ENCODE peak calls at places on chromosomes 2 and 18, in four cellular contexts. T is right cardiac atrium, N is coronary artery, K is aorta. J is an unnamed sample.

GRCh38 chr2:127986548-127987079 is 41.2 kb downstream of the SAP130 start:
- DNase-seq in T (no peak), N (no peak), K (no peak), J (no peak)

GRCh38 chr2:138432971-138433370 is 68.6 kb upstream of the SPOPL start:
- DNase-seq in T (no peak), N (no peak), K (no peak), J (no peak)

GRCh38 chr2:164560181-164560792 is 61.0 kb downstream of the GRB14 start:
- DNase-seq in T (no peak), N (no peak), K (no peak), J (no peak)

GRCh38 chr2:237558918-237559645 is 7.3 kb upstream of the PRLH start:
- DNase-seq in T (peak), N (no peak), K (peak), J (peak)

GRCh38 chr2:158297606-158298005 is 158.9 kb downstream of the CCDC148 start:
- DNase-seq in T (no peak), N (no peak), K (no peak), J (no peak)

GRCh38 chr2:10629819-10630532 is 59.8 kb downstream of the NOL10 start:
- DNase-seq in T (no peak), N (no peak), K (no peak), J (no peak)

GRCh38 chr2:235746257-235746934 is 252.6 kb downstream of the AGAP1 start:
- DNase-seq in T (peak), N (no peak), K (no peak), J (no peak)

GRCh38 chr2:28547906-28548600 is 52.2 kb downstream of the PLB1 start:
- DNase-seq in T (no peak), N (no peak), K (no peak), J (no peak)

GRCh38 chr2:36326286-36326685 is 29.3 kb upstream of the CRIM1 start:
- DNase-seq in T (no peak), N (no peak), K (no peak), J (no peak)

GRCh38 chr2:36329251-36329650 is 26.3 kb upstream of the CRIM1 start:
- DNase-seq in T (no peak), N (no peak), K (no peak), J (no peak)

GRCh38 chr2:36333350-36334012 is 22.1 kb upstream of the CRIM1 start:
- DNase-seq in T (no peak), N (no peak), K (no peak), J (no peak)

GRCh38 chr2:36330456-36331395 is 24.9 kb upstream of the CRIM1 start:
- DNase-seq in T (no peak), N (no peak), K (no peak), J (no peak)

GRCh38 chr2:36329746-36330145 is 25.8 kb upstream of the CRIM1 start:
- DNase-seq in T (no peak), N (no peak), K (no peak), J (no peak)
- H3K27ac ChIP-seq in T (no peak), N (no peak), K (no peak), J (no peak)

GRCh38 chr2:36502081-36502480 is 95.9 kb downstream of the FEZ2 start:
- DNase-seq in T (no peak), N (no peak), K (no peak), J (no peak)

GRCh38 chr2:36499128-36499820 is 98.7 kb downstream of the FEZ2 start:
- DNase-seq in T (no peak), N (no peak), K (no peak), J (no peak)

GRCh38 chr2:36497570-36498163 is 100.3 kb downstream of the FEZ2 start:
- DNase-seq in T (no peak), N (no peak), K (no peak), J (no peak)

DNA sequence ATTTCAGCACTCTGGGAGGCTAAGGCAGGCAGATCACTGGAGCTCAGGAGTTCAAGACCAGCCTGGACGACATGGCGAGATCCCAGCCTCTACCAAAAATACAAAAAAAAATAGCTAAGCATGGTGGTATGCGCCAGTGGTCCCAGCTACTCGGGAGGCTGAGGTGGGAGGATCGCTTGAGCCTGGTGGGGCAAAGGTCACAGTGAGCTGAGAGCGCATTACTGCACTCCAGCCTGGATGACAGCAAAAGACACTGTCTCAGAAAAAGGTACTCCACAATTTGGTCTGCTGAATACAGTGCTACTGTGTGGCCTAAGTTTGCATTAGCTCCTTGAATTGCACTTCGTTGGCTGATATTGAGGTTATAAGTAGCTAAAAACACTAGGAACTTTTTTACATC is 97.9 kb downstream of the FEZ2 start:
- DNase-seq in T (no peak), N (no peak), K (no peak), J (no peak)
- H3K27ac ChIP-seq in T (no peak), N (no peak), K (no peak), J (no peak)

DNA sequence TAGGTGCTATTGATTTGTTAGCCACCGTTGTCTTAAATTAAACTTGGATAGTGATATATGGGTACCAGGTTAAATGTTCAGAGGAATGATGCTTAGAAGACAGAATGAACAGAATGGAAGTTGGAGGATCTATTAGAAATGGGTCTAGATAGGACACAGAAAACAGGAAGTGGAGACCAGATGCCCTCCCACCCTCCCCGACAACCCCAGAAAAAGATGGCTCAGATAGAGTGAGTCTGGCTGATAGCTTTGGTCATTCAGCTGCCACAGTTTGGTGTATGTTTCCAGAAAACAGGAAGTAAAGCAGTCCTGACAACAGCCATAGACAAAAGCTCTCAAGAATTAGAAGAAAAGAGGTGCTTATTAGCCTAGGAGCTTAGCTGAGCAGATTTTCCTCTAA is 71.5 kb upstream of the DSG1 start:
- DNase-seq in T (no peak), N (no peak), K (no peak), J (no peak)
- H3K27ac ChIP-seq in T (peak), N (no peak), K (no peak), J (no peak)

DNA sequence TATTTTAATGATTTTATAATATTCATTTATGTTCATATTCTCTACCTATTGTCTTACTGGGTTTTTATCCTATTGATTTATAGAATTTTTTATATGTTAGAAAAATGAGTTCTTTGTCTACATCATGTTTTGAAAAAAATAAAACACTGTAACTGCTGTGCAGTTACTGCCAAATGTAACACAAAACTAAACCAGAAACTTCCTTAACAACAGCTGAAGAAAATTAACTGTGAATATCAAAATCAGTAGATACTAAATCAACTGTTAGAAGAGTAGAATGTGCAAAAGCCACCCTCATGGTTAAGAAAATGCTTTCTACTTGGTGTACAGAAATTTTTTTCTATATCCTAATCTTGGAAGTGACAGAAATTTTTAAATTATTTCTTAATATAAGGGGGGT is 69.5 kb downstream of the PTRHD1 start:
- DNase-seq in T (no peak), N (no peak), K (no peak), J (no peak)
- H3K27ac ChIP-seq in T (no peak), N (no peak), K (no peak), J (no peak)

GRCh38 chr2:70094171-70094977 is 7.1 kb downstream of the PCBP1 start:
- DNase-seq in T (no peak), N (no peak), K (no peak), J (no peak)
- H3K27ac ChIP-seq in T (peak), N (peak), K (peak), J (peak)

DNA sequence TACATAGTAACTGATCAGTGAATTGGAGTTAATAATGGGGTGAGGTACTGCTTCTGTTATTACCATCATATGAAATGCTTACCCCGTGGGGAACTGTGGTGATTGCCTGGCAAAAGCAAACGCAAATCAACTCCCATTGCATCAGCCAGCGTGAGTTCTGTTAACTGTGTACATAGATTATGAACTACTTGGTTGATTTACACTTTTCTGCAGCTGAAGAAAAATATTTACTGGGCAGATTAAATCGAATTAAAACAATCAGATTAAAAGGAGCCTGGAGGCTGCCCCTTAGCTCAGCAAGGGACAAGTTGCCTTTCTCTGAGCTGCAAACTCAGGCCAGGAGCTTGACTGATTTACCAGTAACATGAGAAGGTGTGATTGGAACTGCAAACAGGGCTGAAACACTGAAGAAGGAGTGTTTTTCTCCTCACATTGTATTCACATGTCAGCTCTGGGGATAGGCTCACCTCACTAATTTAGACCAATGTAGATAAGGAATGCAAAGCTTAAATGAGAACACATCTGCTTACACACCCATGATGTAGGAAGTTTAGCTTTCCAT is 220.1 kb downstream of the OSR1 start:
- DNase-seq in T (no peak), N (no peak), K (no peak), J (no peak)
- H3K27ac ChIP-seq in T (no peak), N (no peak), K (no peak), J (no peak)

GRCh38 chr2:217802876-217803638 is 199.7 kb downstream of the TNS1 start:
- DNase-seq in T (no peak), N (peak), K (peak), J (peak)
- H3K27ac ChIP-seq in T (peak), N (no peak), K (no peak), J (no peak)

DNA sequence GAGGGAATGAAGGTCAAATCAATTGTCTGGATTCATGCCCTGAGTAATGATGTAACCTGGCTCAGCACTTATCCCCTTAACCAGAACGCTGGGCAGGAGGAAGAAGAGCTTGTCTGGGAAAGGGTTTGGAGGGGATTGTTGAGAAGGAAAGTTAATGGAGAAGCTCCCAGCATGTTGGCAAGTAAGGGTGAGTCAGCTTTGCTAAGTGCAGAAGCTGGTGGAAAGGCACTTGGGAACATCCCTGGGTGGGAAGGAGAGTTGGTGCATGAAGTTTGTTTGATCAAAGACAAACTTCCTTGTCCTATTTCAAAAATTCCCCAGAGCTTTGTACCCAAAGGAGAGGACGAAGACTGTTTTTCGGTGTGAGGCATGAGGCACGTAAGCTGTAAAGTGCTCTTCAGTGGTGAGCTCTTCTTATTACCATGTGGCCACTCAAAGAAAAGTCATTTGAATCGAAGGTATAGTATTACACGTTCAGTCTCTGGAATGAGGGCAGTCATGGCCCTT is 17.6 kb upstream of the DAW1 start:
- DNase-seq in T (no peak), N (no peak), K (no peak), J (no peak)
- H3K27ac ChIP-seq in T (no peak), N (no peak), K (no peak), J (no peak)

DNA sequence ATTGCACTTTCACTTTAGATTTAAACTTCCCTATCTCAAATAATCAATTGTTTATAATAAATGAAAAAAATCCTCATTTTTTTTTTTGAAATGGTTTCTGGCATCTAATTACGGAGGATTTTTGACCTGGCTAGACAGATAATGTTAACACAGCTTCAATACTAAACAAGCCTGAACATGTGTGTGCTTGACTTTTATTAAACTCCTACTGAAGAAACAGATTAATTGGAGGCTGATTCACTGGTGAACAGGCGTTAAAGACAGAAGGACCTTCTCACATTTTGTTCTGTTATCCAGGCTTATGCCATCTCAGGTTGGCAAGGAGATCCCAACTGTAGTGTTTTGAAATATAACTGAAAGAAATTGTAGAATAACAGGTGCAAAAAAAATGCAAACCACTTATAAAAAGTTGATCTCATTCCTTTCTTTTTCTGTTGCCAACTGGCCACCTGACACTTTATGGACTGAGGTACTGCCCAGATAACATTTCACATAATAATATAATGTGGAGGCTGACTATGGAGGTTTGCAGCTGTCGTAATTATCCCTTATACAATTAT is 269.6 kb downstream of the ARHGAP15 start:
- DNase-seq in T (no peak), N (no peak), K (no peak), J (no peak)
- H3K27ac ChIP-seq in T (no peak), N (no peak), K (no peak), J (no peak)

GRCh38 chr2:218663901-218664300 is 4.4 kb downstream of the BCS1L start:
- DNase-seq in T (no peak), N (no peak), K (no peak), J (no peak)
- H3K27ac ChIP-seq in T (no peak), N (no peak), K (no peak), J (no peak)

J was measured in spleen.